ENCODE peak calls at places on chromosomes 11 and 22, in six cellular contexts. One of them, this sample, is unnamed.
A peak's percentile ranks its signal among the peaks of the same experiment; 100 is the strongest.

GRCh38 chr11:66324626-66325025 is 7.8 kb upstream of the CD248 start:
- DNase-seq in fibroblast of lung: peak; percentile 61
- DNase-seq in dorsolateral prefrontal cortex: no peak
- DNase-seq in CD4-positive, CD25-positive, alpha-beta regulatory T cell: no peak
- DNase-seq in iPS DF 6.9: no peak
- DNase-seq in body of pancreas: no peak
- DNase-seq in this sample: no peak

GRCh38 chr11:13210424-13210823 is 67.2 kb upstream of the BMAL1 start:
- DNase-seq in body of pancreas: peak; percentile 80
- DNase-seq in iPS DF 6.9: no peak
- DNase-seq in fibroblast of lung: peak; percentile 75
- DNase-seq in CD4-positive, CD25-positive, alpha-beta regulatory T cell: no peak
- DNase-seq in dorsolateral prefrontal cortex: peak; percentile 72
- DNase-seq in this sample: peak; percentile 72

GRCh38 chr22:48382197-48382596 is 1445.5 kb downstream of the BRD1 start:
- DNase-seq in dorsolateral prefrontal cortex: no peak
- DNase-seq in body of pancreas: no peak
- DNase-seq in iPS DF 6.9: no peak
- DNase-seq in CD4-positive, CD25-positive, alpha-beta regulatory T cell: no peak
- DNase-seq in fibroblast of lung: no peak
- DNase-seq in this sample: no peak

GRCh38 chr11:12542186-12542935 is 131.9 kb upstream of the TEAD1 start:
- DNase-seq in CD4-positive, CD25-positive, alpha-beta regulatory T cell: no peak
- DNase-seq in iPS DF 6.9: no peak
- DNase-seq in dorsolateral prefrontal cortex: no peak
- DNase-seq in fibroblast of lung: no peak
- DNase-seq in body of pancreas: no peak
- DNase-seq in this sample: no peak

GRCh38 chr11:75107187-75107586 is 10.5 kb upstream of the OR2AT4 start:
- DNase-seq in CD4-positive, CD25-positive, alpha-beta regulatory T cell: no peak
- DNase-seq in dorsolateral prefrontal cortex: no peak
- DNase-seq in body of pancreas: no peak
- DNase-seq in fibroblast of lung: peak; percentile 44
- DNase-seq in iPS DF 6.9: no peak
- DNase-seq in this sample: no peak

GRCh38 chr11:36433896-36434295 is 76.2 kb downstream of the TRAF6 start:
- DNase-seq in body of pancreas: no peak
- DNase-seq in dorsolateral prefrontal cortex: no peak
- DNase-seq in fibroblast of lung: no peak
- DNase-seq in CD4-positive, CD25-positive, alpha-beta regulatory T cell: no peak
- DNase-seq in iPS DF 6.9: no peak
- DNase-seq in this sample: no peak

GRCh38 chr11:79461144-79461543 is 20.3 kb upstream of the TENM4 start:
- DNase-seq in dorsolateral prefrontal cortex: no peak
- DNase-seq in iPS DF 6.9: no peak
- DNase-seq in fibroblast of lung: peak; percentile 55
- DNase-seq in CD4-positive, CD25-positive, alpha-beta regulatory T cell: no peak
- DNase-seq in body of pancreas: peak; percentile 15
- DNase-seq in this sample: no peak

GRCh38 chr22:45450931-45451651 is 37.6 kb downstream of the RIBC2 start:
- DNase-seq in dorsolateral prefrontal cortex: no peak
- DNase-seq in iPS DF 6.9: no peak
- DNase-seq in fibroblast of lung: peak; percentile 88
- DNase-seq in CD4-positive, CD25-positive, alpha-beta regulatory T cell: no peak
- DNase-seq in body of pancreas: peak; percentile 32
- DNase-seq in this sample: no peak

GRCh38 chr22:30610299-30610698 is 3.3 kb downstream of the TCN2 start:
- DNase-seq in body of pancreas: peak; percentile 65
- DNase-seq in dorsolateral prefrontal cortex: peak; percentile 76
- DNase-seq in fibroblast of lung: no peak
- DNase-seq in iPS DF 6.9: no peak
- DNase-seq in CD4-positive, CD25-positive, alpha-beta regulatory T cell: no peak
- DNase-seq in this sample: no peak

GRCh38 chr22:22565991-22566390 is 6.9 kb upstream of the PRAME start:
- DNase-seq in dorsolateral prefrontal cortex: no peak
- DNase-seq in CD4-positive, CD25-positive, alpha-beta regulatory T cell: no peak
- DNase-seq in fibroblast of lung: peak; percentile 3
- DNase-seq in body of pancreas: no peak
- DNase-seq in iPS DF 6.9: no peak
- DNase-seq in this sample: no peak

GRCh38 chr11:61598886-61599868 is 18.3 kb upstream of the SYT7 start:
- DNase-seq in CD4-positive, CD25-positive, alpha-beta regulatory T cell: no peak
- DNase-seq in fibroblast of lung: peak; percentile 91
- DNase-seq in iPS DF 6.9: no peak
- DNase-seq in dorsolateral prefrontal cortex: peak; percentile 64
- DNase-seq in body of pancreas: peak; percentile 39
- DNase-seq in this sample: no peak

GRCh38 chr11:47915407-47916137 is 64.8 kb upstream of the PTPRJ start:
- DNase-seq in body of pancreas: peak; percentile 17
- DNase-seq in fibroblast of lung: no peak
- DNase-seq in iPS DF 6.9: no peak
- DNase-seq in CD4-positive, CD25-positive, alpha-beta regulatory T cell: no peak
- DNase-seq in dorsolateral prefrontal cortex: no peak
- DNase-seq in this sample: no peak

GRCh38 chr22:35589071-35589735 is 27.9 kb downstream of the MB start:
- DNase-seq in CD4-positive, CD25-positive, alpha-beta regulatory T cell: no peak
- DNase-seq in iPS DF 6.9: no peak
- DNase-seq in fibroblast of lung: peak; percentile 79
- DNase-seq in dorsolateral prefrontal cortex: no peak
- DNase-seq in body of pancreas: peak; percentile 22
- DNase-seq in this sample: peak; percentile 53

GRCh38 chr22:19959043-19959586 is 17.5 kb upstream of the TXNRD2 start:
- DNase-seq in body of pancreas: peak; percentile 81
- DNase-seq in CD4-positive, CD25-positive, alpha-beta regulatory T cell: no peak
- DNase-seq in dorsolateral prefrontal cortex: no peak
- DNase-seq in iPS DF 6.9: peak; percentile 93
- DNase-seq in fibroblast of lung: peak; percentile 76
- DNase-seq in this sample: peak; percentile 85

GRCh38 chr22:26592368-26593015 is 2.6 kb upstream of the TPST2 start:
- DNase-seq in body of pancreas: peak; percentile 5
- DNase-seq in CD4-positive, CD25-positive, alpha-beta regulatory T cell: peak; percentile 8
- DNase-seq in fibroblast of lung: no peak
- DNase-seq in dorsolateral prefrontal cortex: no peak
- DNase-seq in iPS DF 6.9: no peak
- DNase-seq in this sample: no peak
- H3K27ac ChIP-seq in body of pancreas: no peak overlapping the region
- H3K27ac ChIP-seq in CD4-positive, CD25-positive, alpha-beta regulatory T cell: peak overlapping the region; percentile 55
- H3K27ac ChIP-seq in fibroblast of lung: no peak overlapping the region
- H3K27ac ChIP-seq in dorsolateral prefrontal cortex: no peak overlapping the region
- H3K27ac ChIP-seq in iPS DF 6.9: no peak overlapping the region
- H3K27ac ChIP-seq in this sample: no peak overlapping the region

GRCh38 chr11:64086263-64086938 is 50.7 kb downstream of the FLRT1 start:
- DNase-seq in fibroblast of lung: peak; percentile 9
- DNase-seq in body of pancreas: peak; percentile 58
- DNase-seq in CD4-positive, CD25-positive, alpha-beta regulatory T cell: no peak
- DNase-seq in iPS DF 6.9: no peak
- DNase-seq in dorsolateral prefrontal cortex: no peak
- DNase-seq in this sample: peak; percentile 79

GRCh38 chr11:64083681-64084080 is 48.0 kb downstream of the FLRT1 start:
- DNase-seq in CD4-positive, CD25-positive, alpha-beta regulatory T cell: no peak
- DNase-seq in body of pancreas: no peak
- DNase-seq in dorsolateral prefrontal cortex: no peak
- DNase-seq in iPS DF 6.9: no peak
- DNase-seq in fibroblast of lung: no peak
- DNase-seq in this sample: no peak

GRCh38 chr11:64084146-64084961 is 48.6 kb downstream of the FLRT1 start:
- DNase-seq in iPS DF 6.9: no peak
- DNase-seq in dorsolateral prefrontal cortex: no peak
- DNase-seq in body of pancreas: no peak
- DNase-seq in CD4-positive, CD25-positive, alpha-beta regulatory T cell: no peak
- DNase-seq in fibroblast of lung: no peak
- DNase-seq in this sample: no peak

GRCh38 chr11:64085915-64086262 is 50.2 kb downstream of the FLRT1 start:
- DNase-seq in iPS DF 6.9: no peak
- DNase-seq in body of pancreas: no peak
- DNase-seq in dorsolateral prefrontal cortex: no peak
- DNase-seq in fibroblast of lung: no peak
- DNase-seq in CD4-positive, CD25-positive, alpha-beta regulatory T cell: no peak
- DNase-seq in this sample: no peak

GRCh38 chr11:64084962-64085710 is 49.4 kb downstream of the FLRT1 start:
- DNase-seq in fibroblast of lung: no peak
- DNase-seq in iPS DF 6.9: no peak
- DNase-seq in body of pancreas: peak; percentile 85
- DNase-seq in CD4-positive, CD25-positive, alpha-beta regulatory T cell: no peak
- DNase-seq in dorsolateral prefrontal cortex: no peak
- DNase-seq in this sample: no peak
- H3K27ac ChIP-seq in fibroblast of lung: no peak overlapping the region
- H3K27ac ChIP-seq in iPS DF 6.9: no peak overlapping the region
- H3K27ac ChIP-seq in body of pancreas: peak overlapping the region; percentile 73
- H3K27ac ChIP-seq in CD4-positive, CD25-positive, alpha-beta regulatory T cell: no peak overlapping the region
- H3K27ac ChIP-seq in dorsolateral prefrontal cortex: no peak overlapping the region
- H3K27ac ChIP-seq in this sample: no peak overlapping the region

GRCh38 chr11:110295487-110296225 is 758 bp downstream of the RDX start:
- DNase-seq in body of pancreas: peak; percentile 60
- DNase-seq in fibroblast of lung: peak; percentile 55
- DNase-seq in iPS DF 6.9: no peak
- DNase-seq in dorsolateral prefrontal cortex: no peak
- DNase-seq in CD4-positive, CD25-positive, alpha-beta regulatory T cell: peak; percentile 22
- DNase-seq in this sample: peak; percentile 57

GRCh38 chr11:110296226-110297081 is at the start of gene RDX:
- DNase-seq in iPS DF 6.9: peak; percentile 25
- DNase-seq in CD4-positive, CD25-positive, alpha-beta regulatory T cell: peak; percentile 59
- DNase-seq in body of pancreas: peak; percentile 72
- DNase-seq in fibroblast of lung: peak; percentile 85
- DNase-seq in dorsolateral prefrontal cortex: peak; percentile 64
- DNase-seq in this sample: peak; percentile 88

GRCh38 chr11:110294509-110294908 is 1.9 kb downstream of the RDX start:
- DNase-seq in dorsolateral prefrontal cortex: no peak
- DNase-seq in fibroblast of lung: no peak
- DNase-seq in CD4-positive, CD25-positive, alpha-beta regulatory T cell: no peak
- DNase-seq in iPS DF 6.9: no peak
- DNase-seq in body of pancreas: no peak
- DNase-seq in this sample: no peak

GRCh38 chr11:110297082-110297725 is 790 bp upstream of the RDX start:
- DNase-seq in CD4-positive, CD25-positive, alpha-beta regulatory T cell: no peak
- DNase-seq in iPS DF 6.9: no peak
- DNase-seq in fibroblast of lung: peak; percentile 40
- DNase-seq in body of pancreas: no peak
- DNase-seq in dorsolateral prefrontal cortex: no peak
- DNase-seq in this sample: peak; percentile 9

GRCh38 chr11:110295086-110295485 is 1.3 kb downstream of the RDX start:
- DNase-seq in iPS DF 6.9: no peak
- DNase-seq in CD4-positive, CD25-positive, alpha-beta regulatory T cell: no peak
- DNase-seq in body of pancreas: no peak
- DNase-seq in fibroblast of lung: no peak
- DNase-seq in dorsolateral prefrontal cortex: no peak
- DNase-seq in this sample: no peak
- H3K27ac ChIP-seq in iPS DF 6.9: no peak overlapping the region
- H3K27ac ChIP-seq in CD4-positive, CD25-positive, alpha-beta regulatory T cell: no peak overlapping the region
- H3K27ac ChIP-seq in body of pancreas: peak overlapping the region; percentile 98
- H3K27ac ChIP-seq in fibroblast of lung: peak overlapping the region; percentile 94
- H3K27ac ChIP-seq in dorsolateral prefrontal cortex: peak overlapping the region; percentile 90
- H3K27ac ChIP-seq in this sample: peak overlapping the region; percentile 97

DNA sequence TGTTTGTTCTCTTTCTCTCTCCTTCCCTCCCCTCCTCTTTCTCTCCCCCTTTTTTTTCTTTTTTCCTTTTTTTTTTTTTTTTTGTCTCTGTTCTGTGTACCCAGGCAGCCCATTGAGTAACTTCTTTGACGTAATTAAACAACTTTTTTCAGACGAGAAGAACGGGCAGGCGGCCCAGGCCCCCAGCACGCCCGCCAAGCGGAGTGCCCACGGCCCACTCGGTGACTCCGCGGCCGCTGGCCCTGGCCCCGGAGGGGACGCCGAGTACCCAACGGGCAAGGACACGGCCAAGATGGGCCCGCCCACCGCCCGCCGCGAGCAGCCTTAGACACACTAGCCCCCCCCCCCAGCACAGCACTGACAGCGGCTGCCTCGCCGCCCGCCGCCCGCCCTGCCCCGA is 26.2 kb downstream of the MOB2 start:
- DNase-seq in CD4-positive, CD25-positive, alpha-beta regulatory T cell: no peak
- DNase-seq in fibroblast of lung: no peak
- DNase-seq in iPS DF 6.9: no peak
- DNase-seq in body of pancreas: no peak
- DNase-seq in dorsolateral prefrontal cortex: peak; percentile 78
- DNase-seq in this sample: no peak
- H3K27ac ChIP-seq in CD4-positive, CD25-positive, alpha-beta regulatory T cell: no peak overlapping the region
- H3K27ac ChIP-seq in fibroblast of lung: no peak overlapping the region
- H3K27ac ChIP-seq in iPS DF 6.9: no peak overlapping the region
- H3K27ac ChIP-seq in body of pancreas: no peak overlapping the region
- H3K27ac ChIP-seq in dorsolateral prefrontal cortex: no peak overlapping the region
- H3K27ac ChIP-seq in this sample: no peak overlapping the region

GRCh38 chr11:86741489-86742435 is 58.6 kb upstream of the PRSS23 start:
- DNase-seq in body of pancreas: no peak
- DNase-seq in dorsolateral prefrontal cortex: no peak
- DNase-seq in fibroblast of lung: peak; percentile 95
- DNase-seq in iPS DF 6.9: no peak
- DNase-seq in CD4-positive, CD25-positive, alpha-beta regulatory T cell: no peak
- DNase-seq in this sample: no peak

GRCh38 chr11:86740628-86741488 is 59.5 kb upstream of the PRSS23 start:
- DNase-seq in fibroblast of lung: peak; percentile 98
- DNase-seq in iPS DF 6.9: peak; percentile 61
- DNase-seq in dorsolateral prefrontal cortex: peak; percentile 61
- DNase-seq in body of pancreas: peak; percentile 72
- DNase-seq in CD4-positive, CD25-positive, alpha-beta regulatory T cell: no peak
- DNase-seq in this sample: peak; percentile 81

GRCh38 chr11:86745571-86745970 is 54.8 kb upstream of the PRSS23 start:
- DNase-seq in fibroblast of lung: peak; percentile 68
- DNase-seq in body of pancreas: no peak
- DNase-seq in dorsolateral prefrontal cortex: no peak
- DNase-seq in iPS DF 6.9: no peak
- DNase-seq in CD4-positive, CD25-positive, alpha-beta regulatory T cell: no peak
- DNase-seq in this sample: no peak

GRCh38 chr11:86743223-86744118 is 56.9 kb upstream of the PRSS23 start:
- DNase-seq in fibroblast of lung: peak; percentile 99
- DNase-seq in CD4-positive, CD25-positive, alpha-beta regulatory T cell: no peak
- DNase-seq in iPS DF 6.9: no peak
- DNase-seq in body of pancreas: peak; percentile 67
- DNase-seq in dorsolateral prefrontal cortex: peak; percentile 61
- DNase-seq in this sample: peak; percentile 46

DNA sequence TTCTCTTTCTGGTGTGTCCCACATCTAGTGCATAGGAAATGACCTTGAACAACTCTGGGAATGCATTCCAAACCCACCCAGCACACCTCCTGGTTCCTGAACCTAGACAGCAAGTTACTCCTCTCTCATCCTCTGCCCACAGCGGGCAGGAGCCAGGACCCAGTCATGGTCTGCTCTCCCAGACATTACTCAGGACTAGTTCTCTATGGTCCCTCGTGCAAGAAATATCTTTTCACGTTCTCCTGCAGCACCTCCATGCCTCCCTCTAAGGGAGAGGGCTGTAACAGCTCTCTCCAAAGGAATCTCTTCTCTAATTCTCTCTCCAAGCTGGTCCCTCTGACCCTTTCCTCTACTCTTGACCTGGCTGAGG is 57.9 kb upstream of the PRSS23 start:
- DNase-seq in fibroblast of lung: no peak
- DNase-seq in iPS DF 6.9: no peak
- DNase-seq in body of pancreas: no peak
- DNase-seq in CD4-positive, CD25-positive, alpha-beta regulatory T cell: no peak
- DNase-seq in dorsolateral prefrontal cortex: no peak
- DNase-seq in this sample: no peak
- H3K27ac ChIP-seq in fibroblast of lung: peak overlapping the region; percentile 83
- H3K27ac ChIP-seq in iPS DF 6.9: no peak overlapping the region
- H3K27ac ChIP-seq in body of pancreas: peak overlapping the region; percentile 88
- H3K27ac ChIP-seq in CD4-positive, CD25-positive, alpha-beta regulatory T cell: no peak overlapping the region
- H3K27ac ChIP-seq in dorsolateral prefrontal cortex: peak overlapping the region; percentile 61
- H3K27ac ChIP-seq in this sample: no peak overlapping the region

DNA sequence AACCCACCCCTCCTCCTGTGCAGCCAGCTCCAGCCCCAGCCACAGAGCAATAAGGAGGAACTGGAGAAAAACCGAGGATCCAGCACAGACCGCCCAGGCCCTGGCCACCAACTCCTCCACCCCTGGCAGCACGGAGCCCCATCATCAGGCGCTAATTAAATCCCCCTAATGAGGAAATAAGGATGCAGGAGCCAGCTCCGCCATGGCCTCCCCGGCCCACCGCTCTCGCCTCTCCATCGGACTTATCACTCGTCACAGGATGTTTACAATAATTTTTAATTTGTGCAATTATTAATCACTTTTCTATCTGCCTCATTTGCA is 42.6 kb downstream of the BUD13 start:
- DNase-seq in iPS DF 6.9: no peak
- DNase-seq in dorsolateral prefrontal cortex: no peak
- DNase-seq in body of pancreas: no peak
- DNase-seq in fibroblast of lung: no peak
- DNase-seq in CD4-positive, CD25-positive, alpha-beta regulatory T cell: no peak
- DNase-seq in this sample: no peak
- H3K27ac ChIP-seq in iPS DF 6.9: no peak overlapping the region
- H3K27ac ChIP-seq in dorsolateral prefrontal cortex: peak overlapping the region; percentile 85
- H3K27ac ChIP-seq in body of pancreas: no peak overlapping the region
- H3K27ac ChIP-seq in fibroblast of lung: no peak overlapping the region
- H3K27ac ChIP-seq in CD4-positive, CD25-positive, alpha-beta regulatory T cell: no peak overlapping the region
- H3K27ac ChIP-seq in this sample: no peak overlapping the region

This sample was measured in SJCRH30.